ENCODE peak calls at places on chromosome 9, in ten cellular contexts. U, C, E, M, T, J, K, Q, D and V are unnamed samples.

GRCh38 chr9:99192786-99193465 is 28.8 kb downstream of the ALG2 start:
- DNase-seq in U (no peak), C (no peak), E (no peak), M (no peak), T (no peak), J (no peak), K (no peak), Q (peak; percentile 35), D (peak; percentile 18), V (no peak)

GRCh38 chr9:101235105-101235866 is 149.5 kb downstream of the BAAT start:
- DNase-seq in U (no peak), C (no peak), E (no peak), M (no peak), T (no peak), J (no peak), K (no peak), Q (peak; percentile 49), D (peak; percentile 35), V (no peak)

GRCh38 chr9:76330034-76330433 is 64.2 kb downstream of the RFK start:
- DNase-seq in U (no peak), C (no peak), E (no peak), M (no peak), T (no peak), J (no peak), K (no peak), Q (no peak), D (no peak), V (no peak)

GRCh38 chr9:13033959-13034695 is 245.4 kb downstream of the MPDZ start:
- DNase-seq in U (peak; percentile 59), C (peak; percentile 75), E (no peak), M (peak; percentile 59), T (peak; percentile 37), J (peak; percentile 49), K (peak; percentile 53), Q (peak; percentile 80), D (peak; percentile 56), V (peak; percentile 70)

GRCh38 chr9:33416996-33417395 is 14.6 kb upstream of the AQP7 start:
- DNase-seq in U (no peak), C (no peak), E (no peak), M (no peak), T (no peak), J (no peak), K (no peak), Q (no peak), D (no peak), V (no peak)

GRCh38 chr9:126915281-126915816 is 767 bp downstream of the RALGPS1 start:
- DNase-seq in U (peak; percentile 58), C (no peak), E (peak; percentile 91), M (peak; percentile 94), T (peak; percentile 51), J (no peak), K (no peak), Q (no peak), D (no peak), V (no peak)

GRCh38 chr9:128553695-128554094 is 1.3 kb downstream of the SPTAN1 start:
- DNase-seq in U (no peak), C (peak; percentile 45), E (no peak), M (no peak), T (peak; percentile 52), J (no peak), K (no peak), Q (peak; percentile 51), D (peak; percentile 66), V (no peak)

GRCh38 chr9:72951043-72951442 is 1.8 kb downstream of the ALDH1A1 start:
- DNase-seq in U (no peak), C (no peak), E (no peak), M (no peak), T (no peak), J (no peak), K (no peak), Q (no peak), D (peak; percentile 75), V (no peak)

GRCh38 chr9:34555002-34555348 is 32.2 kb upstream of the ENHO start:
- DNase-seq in U (no peak), C (no peak), E (peak; percentile 60), M (no peak), T (no peak), J (no peak), K (no peak), Q (no peak), D (no peak), V (no peak)

GRCh38 chr9:76564300-76564699 is 105.3 kb downstream of the GCNT1 start:
- DNase-seq in U (no peak), C (no peak), E (no peak), M (no peak), T (no peak), J (no peak), K (no peak), Q (no peak), D (no peak), V (no peak)

GRCh38 chr9:4691794-4692193 is 12.4 kb downstream of the CDC37L1 start:
- DNase-seq in U (no peak), C (no peak), E (no peak), M (no peak), T (no peak), J (no peak), K (no peak), Q (no peak), D (no peak), V (no peak)

GRCh38 chr9:93682155-93682968 is 106.0 kb downstream of the PHF2 start:
- DNase-seq in U (peak; percentile 58), C (peak; percentile 43), E (peak; percentile 81), M (peak; percentile 57), T (peak; percentile 68), J (peak; percentile 60), K (peak; percentile 43), Q (peak; percentile 71), D (peak; percentile 62), V (peak; percentile 52)

GRCh38 chr9:35114921-35115341 is 731 bp downstream of the ATOSB start:
- DNase-seq in U (no peak), C (peak; percentile 28), E (peak; percentile 91), M (peak; percentile 72), T (no peak), J (no peak), K (peak; percentile 80), Q (peak; percentile 58), D (peak; percentile 38), V (no peak)

GRCh38 chr9:80485420-80485819 is 913.7 kb downstream of the TLE4 start:
- DNase-seq in U (no peak), C (no peak), E (no peak), M (no peak), T (no peak), J (no peak), K (no peak), Q (peak; percentile 49), D (no peak), V (no peak)

GRCh38 chr9:134933076-134933659 is 15.5 kb upstream of the FCN1 start:
- DNase-seq in U (no peak), C (no peak), E (peak; percentile 51), M (no peak), T (no peak), J (no peak), K (no peak), Q (no peak), D (no peak), V (no peak)

GRCh38 chr9:5499889-5500398 is 10.4 kb upstream of the PDCD1LG2 start:
- DNase-seq in U (no peak), C (peak; percentile 51), E (no peak), M (peak; percentile 33), T (no peak), J (no peak), K (peak; percentile 35), Q (peak; percentile 96), D (no peak), V (no peak)

GRCh38 chr9:93048706-93049448 is 9.6 kb upstream of the SUSD3 start:
- DNase-seq in U (no peak), C (no peak), E (no peak), M (no peak), T (no peak), J (no peak), K (no peak), Q (no peak), D (no peak), V (no peak)

GRCh38 chr9:133234577-133235322 is 25.7 kb upstream of the OBP2B start:
- DNase-seq in U (no peak), C (no peak), E (peak; percentile 59), M (no peak), T (no peak), J (no peak), K (no peak), Q (no peak), D (no peak), V (no peak)

GRCh38 chr9:89365532-89365912 is 47.2 kb downstream of the SECISBP2 start:
- DNase-seq in U (no peak), C (no peak), E (no peak), M (no peak), T (no peak), J (no peak), K (no peak), Q (no peak), D (no peak), V (no peak)

GRCh38 chr9:28887188-28887884 is 1314.1 kb upstream of the C9orf72 start:
- DNase-seq in U (no peak), C (no peak), E (no peak), M (no peak), T (no peak), J (no peak), K (no peak), Q (no peak), D (no peak), V (no peak)
- H3K4me3 ChIP-seq in U (no peak overlapping the region), C (no peak overlapping the region), E (no peak overlapping the region), M (no peak overlapping the region), T (no peak overlapping the region), J (no peak overlapping the region), K (no peak overlapping the region), Q (no peak overlapping the region), D (no peak overlapping the region), V (no peak overlapping the region)

GRCh38 chr9:2559212-2560152 is 62.1 kb upstream of the VLDLR start:
- DNase-seq in U (peak; percentile 81), C (peak; percentile 93), E (no peak), M (peak; percentile 90), T (peak; percentile 48), J (no peak), K (peak; percentile 89), Q (peak; percentile 51), D (peak; percentile 71), V (peak; percentile 70)
- TF ChIP-seq CTCF in U (no peak), C (no peak), E (no peak), M (peak; percentile 38), T (no peak), J (no peak), K (no peak), Q (no peak), D (no peak), V (no peak)

DNA sequence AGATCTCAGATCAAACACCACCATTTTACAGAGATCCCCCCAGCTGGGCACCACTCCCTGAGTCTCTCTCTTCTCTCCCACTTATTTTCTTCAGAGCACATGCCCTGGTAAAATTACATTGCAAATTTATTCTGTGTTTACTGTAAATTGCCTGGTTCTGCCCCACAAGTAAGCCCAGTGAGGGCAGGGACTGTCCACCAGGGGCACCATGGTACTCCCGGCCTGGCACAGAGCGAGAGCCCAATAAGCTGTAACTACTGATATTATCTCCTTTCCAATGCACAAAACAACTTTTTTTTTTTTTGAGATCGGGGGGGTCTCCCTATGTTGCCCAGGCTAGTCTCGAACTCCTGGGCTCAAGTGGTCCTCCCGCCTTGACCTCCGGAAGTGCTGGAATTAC is 123.0 kb downstream of the PAX5 start:
- DNase-seq in U (no peak), C (no peak), E (no peak), M (no peak), T (no peak), J (no peak), K (no peak), Q (no peak), D (no peak), V (no peak)
- H3K27ac ChIP-seq in U (no peak overlapping the region), C (no peak overlapping the region), E (no peak overlapping the region), M (no peak overlapping the region), T (no peak overlapping the region), J (no peak overlapping the region), K (no peak overlapping the region), Q (no peak overlapping the region), D (no peak overlapping the region), V (no peak overlapping the region)

GRCh38 chr9:69132391-69132790 is 41.7 kb upstream of the TJP2 start:
- DNase-seq in U (no peak), C (no peak), E (no peak), M (no peak), T (no peak), J (no peak), K (no peak), Q (no peak), D (no peak), V (no peak)
- H3K4me3 ChIP-seq in U (no peak overlapping the region), C (no peak overlapping the region), E (no peak overlapping the region), M (no peak overlapping the region), T (no peak overlapping the region), J (no peak overlapping the region), K (no peak overlapping the region), Q (no peak overlapping the region), D (no peak overlapping the region), V (no peak overlapping the region)